ENCODE peak calls at places on chromosomes 5 and 9, in five cellular contexts. M, Y, G, I and J are unnamed samples.

GRCh38 chr5:56711191-56711590 is 104.2 kb upstream of the MAP3K1 start:
- DNase-seq in I (no peak), G (no peak), M (no peak), Y (peak; percentile 47), J (no peak)

GRCh38 chr5:112616812-112617547 is 120.7 kb upstream of the APC start:
- DNase-seq in M (no peak), Y (no peak), G (no peak), I (no peak), J (no peak)

GRCh38 chr5:180636016-180636402 is 13.4 kb downstream of the FLT4 start:
- DNase-seq in I (no peak), M (no peak), G (no peak), Y (no peak), J (no peak)

GRCh38 chr5:139949710-139950109 is 93.4 kb downstream of the NRG2 start:
- DNase-seq in G (no peak), M (no peak), Y (no peak), I (no peak), J (no peak)

GRCh38 chr5:179795049-179795862 is 1.5 kb downstream of the LTC4S start:
- DNase-seq in G (no peak), Y (no peak), M (no peak), I (peak; percentile 78), J (no peak)

GRCh38 chr5:181260720-181261319 is at the start of gene TRIM52:
- DNase-seq in M (peak; percentile 91), Y (peak; percentile 87), I (peak; percentile 99), G (no peak), J (peak; percentile 89)

GRCh38 chr5:101783241-101784095 is 512.6 kb downstream of the SLCO4C1 start:
- DNase-seq in M (no peak), G (no peak), Y (no peak), I (no peak), J (no peak)

GRCh38 chr5:88092938-88093635 is 175.6 kb downstream of the TMEM161B start:
- DNase-seq in G (no peak), M (no peak), I (no peak), Y (no peak), J (no peak)

GRCh38 chr9:76905984-76906861 is at the start of gene PRUNE2:
- DNase-seq in I (no peak), Y (peak; percentile 79), M (no peak), G (no peak), J (no peak)

GRCh38 chr5:74622122-74622521 is 18.4 kb downstream of the ENC1 start:
- DNase-seq in Y (no peak), I (no peak), G (no peak), M (no peak), J (no peak)

GRCh38 chr9:23153058-23153457 is 673.0 kb downstream of the ELAVL2 start:
- DNase-seq in Y (no peak), M (no peak), G (no peak), I (no peak), J (no peak)

GRCh38 chr5:1390333-1390732 is 45.4 kb upstream of the CLPTM1L start:
- DNase-seq in G (no peak), I (no peak), Y (no peak), M (no peak), J (no peak)

GRCh38 chr5:446864-447263 is 3.9 kb downstream of the EXOC3 start:
- DNase-seq in Y (peak; percentile 51), M (peak; percentile 42), G (no peak), I (peak; percentile 74), J (peak; percentile 24)

DNA sequence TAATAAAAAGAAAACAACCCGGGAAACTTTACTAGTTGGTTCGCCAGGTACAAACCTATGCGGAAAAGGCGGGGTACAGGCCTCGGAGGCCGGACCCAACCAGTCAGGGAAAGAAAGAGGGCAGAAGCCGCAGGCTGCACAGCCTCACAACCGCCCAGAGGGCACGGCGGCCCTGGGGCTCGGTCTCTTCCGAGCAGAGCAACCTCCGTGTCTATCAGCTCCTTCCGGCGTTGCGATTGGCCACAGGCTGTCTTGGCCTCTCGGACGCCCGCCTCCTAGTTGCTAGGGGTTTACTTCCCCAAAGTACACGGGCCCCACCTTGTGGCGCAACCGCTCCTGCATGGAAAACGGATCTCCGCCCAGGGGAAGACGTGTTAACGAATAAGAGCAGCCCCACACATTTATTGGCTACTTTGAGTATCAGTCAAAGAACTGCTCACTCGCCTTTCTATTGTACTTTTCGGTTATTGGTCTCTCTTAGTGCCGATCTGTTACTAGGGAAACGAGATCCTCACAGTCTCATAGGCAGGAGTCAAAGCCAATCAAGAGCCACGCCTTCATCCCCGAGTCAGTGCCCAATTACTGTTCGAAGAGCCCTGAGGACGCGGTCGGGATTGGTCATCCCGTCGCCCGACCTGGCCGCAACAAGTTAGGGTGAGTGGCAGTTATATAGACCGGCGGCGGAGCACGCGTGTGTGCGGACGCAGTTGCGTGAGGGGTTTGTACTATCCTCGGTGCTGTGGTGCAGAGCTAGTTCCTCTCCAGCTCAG is at the start of gene G3BP1:
- DNase-seq in M (peak; percentile 100), G (peak; percentile 99), I (peak; percentile 100), Y (peak; percentile 100), J (peak; percentile 100)
- TF ChIP-seq POLR2A in M (peak; percentile 98), G (peak; percentile 97), I (peak; percentile 95), Y (peak; percentile 97), J (peak; percentile 96)

GRCh38 chr9:136437430-136437829 is 2.2 kb downstream of the INPP5E start:
- DNase-seq in M (no peak), G (no peak), I (no peak), Y (peak; percentile 34), J (no peak)
- TF ChIP-seq POLR2A in M (no peak), G (no peak), I (no peak), Y (no peak), J (no peak)

GRCh38 chr9:34636791-34637355 is 714 bp downstream of the SIGMAR1 start:
- DNase-seq in Y (peak; percentile 22), G (no peak), M (no peak), I (no peak), J (no peak)

GRCh38 chr9:34638138-34638445 is 505 bp upstream of the SIGMAR1 start:
- DNase-seq in G (no peak), I (no peak), M (no peak), Y (no peak), J (no peak)

GRCh38 chr9:34634551-34634945 is 3.0 kb downstream of the SIGMAR1 start:
- DNase-seq in Y (no peak), M (no peak), I (no peak), G (no peak), J (no peak)

GRCh38 chr9:34635556-34635955 is 2.0 kb downstream of the SIGMAR1 start:
- DNase-seq in G (no peak), I (no peak), M (no peak), Y (no peak), J (no peak)

GRCh38 chr9:34637356-34638137 is at the start of gene SIGMAR1:
- DNase-seq in I (peak; percentile 98), G (peak; percentile 64), Y (peak; percentile 89), M (peak; percentile 74), J (peak; percentile 84)
- TF ChIP-seq POLR2A in I (no peak), G (peak; percentile 73), Y (no peak), M (peak; percentile 72), J (peak; percentile 92)

GRCh38 chr9:98783518-98784226 is 12.7 kb downstream of the ANKS6 start:
- DNase-seq in Y (no peak), G (no peak), I (no peak), M (no peak), J (no peak)
- TF ChIP-seq POLR2A in Y (no peak), G (no peak), I (no peak), M (no peak), J (no peak)

GRCh38 chr5:96940586-96940985 is 4.7 kb downstream of the LNPEP start:
- DNase-seq in I (no peak), M (no peak), Y (peak; percentile 32), G (no peak), J (no peak)
- TF ChIP-seq POLR2A in I (no peak), M (no peak), Y (no peak), G (no peak), J (no peak)

DNA sequence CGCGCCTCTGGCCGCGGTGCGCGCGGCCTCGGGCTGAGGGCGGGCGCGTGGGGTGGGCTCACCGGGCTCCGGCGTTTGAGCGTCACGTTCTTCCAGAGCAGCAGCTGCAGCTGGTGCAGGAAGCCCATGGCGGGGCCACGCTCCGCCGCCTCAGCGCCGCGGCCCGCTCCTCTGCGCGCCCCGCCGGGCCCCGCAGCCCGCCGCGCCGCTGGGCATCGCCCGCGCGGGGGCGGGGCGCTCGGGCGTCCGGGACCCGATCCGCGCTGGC is at the start of gene ABCA2:
- DNase-seq in G (no peak), M (no peak), Y (peak; percentile 12), I (no peak), J (no peak)
- TF ChIP-seq POLR2A in G (no peak), M (no peak), Y (no peak), I (no peak), J (no peak)

DNA sequence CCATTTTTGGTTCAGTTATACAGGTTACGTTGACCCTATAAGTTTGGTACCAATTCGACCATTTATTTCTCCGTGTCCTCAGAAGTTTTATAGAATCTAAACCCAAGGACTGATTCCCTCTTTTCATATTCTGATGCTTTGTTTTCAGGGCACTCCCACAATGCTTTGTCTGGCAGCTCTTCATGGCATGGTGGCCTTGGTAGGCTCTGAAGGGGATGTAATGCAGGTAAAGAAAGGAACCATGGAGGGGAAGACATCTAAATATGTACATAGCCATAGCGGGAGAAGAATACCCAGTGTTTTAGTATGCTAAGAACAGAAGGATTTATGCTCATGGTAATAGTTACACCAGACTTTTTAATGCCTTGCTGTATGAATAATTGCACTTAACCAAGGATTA is 82.7 kb downstream of the HACD4 start:
- DNase-seq in I (no peak), M (no peak), G (no peak), Y (no peak), J (no peak)
- TF ChIP-seq POLR2A in I (no peak), M (no peak), G (no peak), Y (no peak), J (no peak)